ENCODE peak calls at places on chromosomes 13 and 19, in ten cellular contexts. X, B, V, U, I, N, Y, F, A and L are unnamed samples.

GRCh38 chr13:73141292-73141771 is 82.5 kb downstream of the KLF5 start:
- DNase-seq in Y (no peak), N (no peak), X (no peak), B (no peak), V (no peak), A (no peak), F (no peak), I (no peak), U (no peak), L (no peak)

GRCh38 chr19:20278342-20278741 is 111.3 kb downstream of the ZNF486 start:
- DNase-seq in B (no peak), Y (no peak), V (peak; percentile 29), I (no peak), A (no peak), F (no peak), U (no peak), X (no peak), N (no peak), L (no peak)

GRCh38 chr13:46641274-46642081 is 88.5 kb downstream of the LRCH1 start:
- DNase-seq in F (no peak), U (no peak), X (no peak), B (no peak), A (no peak), Y (no peak), I (no peak), V (no peak), N (no peak), L (no peak)

GRCh38 chr13:27006519-27007161 is 165.0 kb downstream of the USP12 start:
- DNase-seq in F (no peak), X (no peak), A (no peak), I (peak; percentile 56), U (no peak), B (no peak), N (no peak), Y (no peak), V (peak; percentile 54), L (no peak)

GRCh38 chr19:1455336-1456120 is 5.6 kb downstream of the APC2 start:
- DNase-seq in N (peak; percentile 56), I (no peak), Y (no peak), V (peak; percentile 48), U (no peak), X (no peak), A (no peak), F (no peak), B (no peak), L (no peak)

GRCh38 chr13:48778551-48779088 is 124.9 kb downstream of the CYSLTR2 start:
- DNase-seq in X (no peak), I (no peak), Y (no peak), N (no peak), A (no peak), U (no peak), F (no peak), V (no peak), B (no peak), L (no peak)

GRCh38 chr13:45352031-45352430 is 11.0 kb upstream of the TPT1 start:
- DNase-seq in X (no peak), B (no peak), U (no peak), I (no peak), F (no peak), Y (no peak), N (no peak), A (no peak), V (peak; percentile 46), L (no peak)

GRCh38 chr13:64672751-64673150 is 2557.4 kb downstream of the PCDH9 start:
- DNase-seq in V (no peak), N (no peak), F (no peak), I (no peak), U (no peak), A (no peak), Y (no peak), X (no peak), B (no peak), L (no peak)

GRCh38 chr19:19366691-19367396 is 38.6 kb upstream of the GATAD2A start:
- DNase-seq in A (peak; percentile 20), I (peak; percentile 58), V (peak; percentile 20), U (no peak), B (peak; percentile 45), N (peak; percentile 55), F (peak; percentile 50), X (no peak), Y (peak; percentile 65), L (no peak)